ENCODE peak calls at places on chromosome 4, in ten cellular contexts. E, N, J, V, S, H, G, B, D and R are unnamed samples.

GRCh38 chr4:82496349-82496748 is 65.4 kb downstream of the TMEM150C start:
- DNase-seq in S (no peak), H (no peak), V (no peak), J (no peak), D (no peak), E (no peak), N (no peak), G (no peak), B (no peak), R (no peak)

GRCh38 chr4:77062856-77063255 is 12.9 kb downstream of the CCNI start:
- DNase-seq in D (no peak), G (no peak), B (no peak), E (no peak), H (no peak), N (no peak), V (no peak), S (no peak), J (no peak), R (no peak)

GRCh38 chr4:8315343-8316250 is 46.0 kb downstream of the HTRA3 start:
- DNase-seq in V (peak), H (no peak), E (peak), N (no peak), S (peak), J (peak), D (no peak), G (no peak), B (no peak), R (peak)

GRCh38 chr4:176778063-176778462 is 14.7 kb downstream of the VEGFC start:
- DNase-seq in S (no peak), H (no peak), N (no peak), V (no peak), B (no peak), D (no peak), G (no peak), E (peak), J (no peak), R (peak)

GRCh38 chr4:115781528-115782146 is 668.2 kb upstream of the NDST4 start:
- DNase-seq in J (peak), B (no peak), V (no peak), G (peak), E (no peak), N (no peak), D (no peak), S (no peak), H (no peak), R (no peak)

GRCh38 chr4:175531405-175532091 is 280.5 kb downstream of the GPM6A start:
- DNase-seq in G (no peak), S (peak), E (no peak), N (no peak), H (no peak), J (no peak), B (no peak), D (no peak), V (no peak), R (peak)

GRCh38 chr4:173199553-173199952 is 30.9 kb downstream of the GALNT7 start:
- DNase-seq in G (no peak), N (no peak), E (no peak), D (no peak), B (no peak), J (no peak), H (no peak), S (no peak), V (no peak), R (no peak)

GRCh38 chr4:182575225-182575624 is 332.0 kb downstream of the TENM3 start:
- DNase-seq in D (no peak), G (no peak), B (no peak), H (no peak), V (no peak), S (no peak), J (no peak), E (no peak), N (no peak), R (no peak)

GRCh38 chr4:72194046-72194445 is 162.2 kb downstream of the NPFFR2 start:
- DNase-seq in E (no peak), G (no peak), D (no peak), N (no peak), H (no peak), B (no peak), V (no peak), J (no peak), S (no peak), R (no peak)